ENCODE peak calls at places on chromosomes 1 and 21, in six cellular contexts. J is CD8-positive, alpha-beta T cell; M is MM.1S; R is keratinocyte; D is right atrium auricular region; T is prostate gland. V is an unnamed sample.

GRCh38 chr21:33029975-33030461 is 4.3 kb downstream of the OLIG2 start:
- DNase-seq in J (no peak), M (no peak), R (no peak), D (no peak), T (no peak), V (no peak)

GRCh38 chr1:179228783-179229213 is 679 bp downstream of the ABL2 start:
- DNase-seq in J (no peak), M (no peak), R (no peak), D (no peak), T (peak), V (no peak)

GRCh38 chr1:92705456-92705855 is 79.5 kb downstream of the EVI5 start:
- DNase-seq in J (no peak), M (no peak), R (no peak), D (no peak), T (no peak), V (peak)

GRCh38 chr1:18385239-18385790 is 95.4 kb upstream of the KLHDC7A start:
- DNase-seq in J (no peak), M (no peak), R (no peak), D (peak), T (no peak), V (no peak)

GRCh38 chr1:197285526-197286217 is 17.6 kb downstream of the CRB1 start:
- DNase-seq in J (no peak), M (no peak), R (no peak), D (no peak), T (no peak), V (no peak)

GRCh38 chr1:69982992-69983391 is 222.4 kb downstream of the LRRC40 start:
- DNase-seq in J (no peak), M (no peak), R (no peak), D (no peak), T (no peak), V (peak)

GRCh38 chr1:222622765-222623164 is 4.9 kb downstream of the MIA3 start:
- DNase-seq in J (no peak), M (no peak), R (no peak), D (no peak), T (peak), V (no peak)

GRCh38 chr1:218364028-218364710 is 19.0 kb downstream of the TGFB2 start:
- DNase-seq in J (no peak), M (no peak), R (no peak), D (no peak), T (no peak), V (no peak)

GRCh38 chr1:9345471-9345870 is 52.8 kb downstream of the SPSB1 start:
- DNase-seq in J (no peak), M (no peak), R (no peak), D (no peak), T (no peak), V (no peak)

GRCh38 chr1:92409946-92410345 is 76.8 kb downstream of the GFI1 start:
- DNase-seq in J (no peak), M (no peak), R (no peak), D (no peak), T (no peak), V (no peak)

GRCh38 chr1:11285883-11286734 is 13.1 kb downstream of the UBIAD1 start:
- DNase-seq in J (no peak), M (no peak), R (no peak), D (no peak), T (no peak), V (peak)

GRCh38 chr1:26358411-26359384 is 4.8 kb upstream of the CRYBG2 start:
- DNase-seq in J (peak), M (peak), R (peak), D (no peak), T (no peak), V (no peak)

GRCh38 chr1:31541201-31541600 is 35.1 kb upstream of the TINAGL1 start:
- DNase-seq in J (no peak), M (no peak), R (no peak), D (no peak), T (no peak), V (no peak)

GRCh38 chr1:37064059-37064458 is 29.7 kb upstream of the GRIK3 start:
- DNase-seq in J (no peak), M (no peak), R (no peak), D (no peak), T (no peak), V (no peak)

GRCh38 chr1:220892086-220892376 is 12.8 kb downstream of the HLX start:
- DNase-seq in J (no peak), M (no peak), R (no peak), D (no peak), T (no peak), V (no peak)

GRCh38 chr1:63878914-63879313 is 105.1 kb downstream of the ROR1 start:
- DNase-seq in J (no peak), M (no peak), R (no peak), D (no peak), T (no peak), V (peak)

GRCh38 chr1:153646672-153647374 is 11.7 kb upstream of the SNAPIN start:
- DNase-seq in J (no peak), M (no peak), R (no peak), D (no peak), T (no peak), V (no peak)

GRCh38 chr1:5691795-5692517 is 300.3 kb downstream of the NPHP4 start:
- DNase-seq in J (no peak), M (no peak), R (no peak), D (no peak), T (no peak), V (no peak)

GRCh38 chr1:170214117-170214979 is 68.6 kb downstream of the NTMT2 start:
- DNase-seq in J (no peak), M (no peak), R (no peak), D (no peak), T (no peak), V (peak)

GRCh38 chr1:228986093-228986904 is 251.0 kb downstream of the RHOU start:
- DNase-seq in J (no peak), M (no peak), R (no peak), D (no peak), T (peak), V (no peak)

GRCh38 chr21:45457832-45458172 is 52.8 kb downstream of the COL18A1 start:
- DNase-seq in J (no peak), M (no peak), R (no peak), D (no peak), T (no peak), V (no peak)

GRCh38 chr1:14520514-14521163 is 77.8 kb upstream of the KAZN start:
- DNase-seq in J (no peak), M (no peak), R (peak), D (no peak), T (peak), V (no peak)

GRCh38 chr21:42063206-42063577 is 7.9 kb upstream of the UMODL1 start:
- DNase-seq in J (peak), M (peak), R (no peak), D (no peak), T (no peak), V (no peak)

GRCh38 chr1:42206164-42206563 is 41.6 kb upstream of the GUCA2A start:
- DNase-seq in J (no peak), M (no peak), R (no peak), D (no peak), T (no peak), V (no peak)

GRCh38 chr1:207579436-207579799 is 65.5 kb upstream of the CR1L start:
- DNase-seq in J (no peak), M (peak), R (no peak), D (no peak), T (peak), V (peak)

GRCh38 chr1:31798433-31799195 is 17.2 kb downstream of the SPOCD1 start:
- DNase-seq in J (no peak), M (no peak), R (peak), D (no peak), T (no peak), V (peak)

GRCh38 chr1:55580845-55581332 is 365.7 kb upstream of the USP24 start:
- DNase-seq in J (no peak), M (no peak), R (peak), D (no peak), T (peak), V (peak)

GRCh38 chr1:58107943-58108342 is 438.6 kb downstream of the OMA1 start:
- DNase-seq in J (no peak), M (no peak), R (no peak), D (no peak), T (no peak), V (no peak)

GRCh38 chr21:43938751-43939442 is 73.2 kb upstream of the TRAPPC10 start:
- DNase-seq in J (peak), M (peak), R (no peak), D (peak), T (peak), V (peak)
- H3K4me3 ChIP-seq in J (peak), M (peak), R (peak), D (peak), T (no peak), V (peak)

DNA sequence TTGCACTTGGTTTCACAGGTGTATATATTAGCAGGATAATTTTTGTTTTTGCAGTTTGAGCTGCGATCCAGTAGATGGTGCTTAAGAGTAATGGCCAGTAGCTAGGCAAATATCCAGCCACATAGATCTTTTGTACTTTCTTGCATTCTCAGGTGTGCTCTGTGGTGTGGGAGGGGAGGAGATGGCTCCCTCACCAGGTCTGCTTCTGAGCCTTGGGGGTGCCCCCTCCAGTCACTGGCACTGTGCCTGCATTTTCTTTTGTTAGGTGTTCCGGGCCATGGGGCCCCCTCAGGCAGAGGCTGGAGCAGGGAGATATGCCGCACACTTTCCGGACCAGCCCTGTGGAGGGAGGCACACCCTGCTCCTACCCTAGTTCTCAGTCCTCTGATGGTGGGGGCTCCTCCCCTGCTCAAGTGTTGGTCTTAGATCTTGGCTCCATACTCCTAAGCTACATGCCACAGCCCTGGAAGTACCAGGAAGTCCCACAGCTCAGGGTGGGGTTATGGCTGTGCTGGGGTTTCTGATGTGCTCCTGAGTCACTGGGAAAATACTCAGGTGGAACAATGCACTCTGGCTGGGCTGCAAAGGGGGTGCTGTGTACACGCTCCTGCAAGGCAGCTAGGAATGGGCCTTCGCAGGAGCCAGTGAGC is 197.6 kb upstream of the DMRTA2 start:
- DNase-seq in J (no peak), M (peak), R (peak), D (no peak), T (peak), V (peak)
- TF ChIP-seq CTCF in J (no peak), M (peak), R (peak), D (peak), T (peak), V (peak)

GRCh38 chr1:68293609-68294353 is 61.5 kb upstream of the WLS start:
- DNase-seq in J (no peak), M (no peak), R (no peak), D (no peak), T (no peak), V (peak)

GRCh38 chr1:68294354-68295066 is 62.2 kb upstream of the WLS start:
- DNase-seq in J (no peak), M (no peak), R (no peak), D (no peak), T (no peak), V (no peak)

GRCh38 chr1:68291763-68292384 is 59.6 kb upstream of the WLS start:
- DNase-seq in J (no peak), M (peak), R (no peak), D (no peak), T (no peak), V (peak)

DNA sequence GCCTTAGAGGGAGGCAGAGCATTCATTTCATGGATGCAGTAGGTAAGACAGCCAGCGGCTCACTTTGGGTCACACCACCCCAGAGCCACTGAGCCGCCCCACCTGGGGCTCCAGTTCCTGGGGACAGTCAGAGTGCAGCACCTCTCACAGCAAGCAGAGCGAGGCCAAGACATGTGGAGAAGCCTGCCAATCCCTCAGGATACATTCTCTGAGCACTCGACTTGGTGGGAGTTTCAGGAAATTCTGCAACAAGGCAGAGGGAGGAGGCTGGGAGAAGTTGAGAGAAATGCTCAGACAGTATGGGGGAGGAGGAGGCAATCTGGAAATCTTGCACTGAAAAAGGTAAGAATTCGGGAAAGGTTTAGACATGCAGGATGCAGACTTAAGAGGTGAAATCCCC is 60.8 kb upstream of the WLS start:
- DNase-seq in J (no peak), M (no peak), R (no peak), D (no peak), T (no peak), V (no peak)
- H3K4me3 ChIP-seq in J (no peak), M (no peak), R (no peak), D (no peak), T (no peak), V (no peak)

GRCh38 chr1:150272379-150272840 is at the start of gene C1orf54:
- DNase-seq in J (no peak), M (no peak), R (no peak), D (peak), T (no peak), V (peak)
- TF ChIP-seq CTCF in J (no peak), M (no peak), R (no peak), D (peak), T (no peak), V (peak)

GRCh38 chr21:16536661-16537359 is 807.0 kb downstream of the USP25 start:
- DNase-seq in J (no peak), M (no peak), R (no peak), D (no peak), T (no peak), V (peak)
- H3K4me3 ChIP-seq in J (no peak), M (no peak), R (peak), D (peak), T (peak), V (peak)

V was measured in cardiac fibroblast.